ENCODE peak calls at places on chromosomes 12 and 14, in nine cellular contexts. U is T-helper 9 cell, M is NCI-H446, F is LoVo, Q is NCI-H2171, W is B cell, C is renal cortical epithelial cell, T is T follicular helper cell, D is hippocampal formation. L is an unnamed sample.

GRCh38 chr12:96106137-96106536 is 70.8 kb upstream of the LTA4H start:
- DNase-seq in U (no peak), M (no peak), F (no peak), Q (no peak), W (no peak), C (no peak), T (no peak), D (no peak), L (peak; percentile 75)

GRCh38 chr14:103362780-103363179 is 22.4 kb upstream of the MARK3 start:
- DNase-seq in U (no peak), M (no peak), F (no peak), Q (no peak), W (no peak), C (peak; percentile 30), T (no peak), D (no peak), L (no peak)

GRCh38 chr12:48311313-48311712 is 39.4 kb downstream of the ZNF641 start:
- DNase-seq in U (no peak), M (no peak), F (no peak), Q (no peak), W (no peak), C (no peak), T (no peak), D (no peak), L (no peak)

GRCh38 chr14:96077983-96078686 is 39.0 kb downstream of the C14orf132 start:
- DNase-seq in U (no peak), M (peak; percentile 67), F (no peak), Q (peak; percentile 52), W (no peak), C (no peak), T (no peak), D (no peak), L (no peak)

GRCh38 chr14:92340938-92341337 is 18.0 kb downstream of the SLC24A4 start:
- DNase-seq in U (no peak), M (no peak), F (no peak), Q (no peak), W (no peak), C (no peak), T (no peak), D (no peak), L (no peak)

GRCh38 chr14:92677087-92677668 is 71.2 kb downstream of the LGMN start:
- DNase-seq in U (no peak), M (no peak), F (no peak), Q (no peak), W (peak; percentile 70), C (no peak), T (no peak), D (peak; percentile 24), L (peak; percentile 87)

GRCh38 chr12:6821674-6822433 is at the start of gene GPR162:
- DNase-seq in U (no peak), M (peak; percentile 61), F (no peak), Q (peak; percentile 100), W (peak; percentile 57), C (no peak), T (no peak), D (peak; percentile 57), L (no peak)

GRCh38 chr12:27463826-27464554 is 17.5 kb downstream of the SMCO2 start:
- DNase-seq in U (no peak), M (no peak), F (no peak), Q (peak; percentile 41), W (no peak), C (no peak), T (no peak), D (no peak), L (no peak)

GRCh38 chr12:54160807-54161480 is 27.8 kb downstream of the SMUG1 start:
- DNase-seq in U (no peak), M (no peak), F (no peak), Q (no peak), W (no peak), C (no peak), T (no peak), D (no peak), L (no peak)

GRCh38 chr14:62943202-62943601 is 102.1 kb downstream of the KCNH5 start:
- DNase-seq in U (no peak), M (no peak), F (no peak), Q (no peak), W (no peak), C (no peak), T (no peak), D (no peak), L (no peak)

GRCh38 chr14:83129503-83129902 is 1595.8 kb upstream of the SEL1L start:
- DNase-seq in U (no peak), M (no peak), F (no peak), Q (no peak), W (no peak), C (no peak), T (no peak), D (no peak), L (no peak)

GRCh38 chr12:80648866-80649265 is 58.6 kb upstream of the MYF6 start:
- DNase-seq in U (no peak), M (no peak), F (no peak), Q (no peak), W (no peak), C (peak; percentile 31), T (no peak), D (no peak), L (no peak)